ENCODE peak calls at places on chromosomes 2 and 18, in eight cellular contexts. F, W, G, S, K, A, L and N are unnamed samples.

GRCh38 chr2:216195565-216195978 is 86.4 kb downstream of the XRCC5 start:
- DNase-seq in F (peak), L (no peak), S (no peak), G (no peak), K (no peak), A (no peak), W (no peak), N (no peak)

GRCh38 chr2:223042704-223043118 is 9.3 kb upstream of the KCNE4 start:
- DNase-seq in S (no peak), L (no peak), A (no peak), W (peak), K (no peak), F (no peak), G (no peak), N (no peak)

GRCh38 chr2:117523267-117523666 is 291.2 kb upstream of the DDX18 start:
- DNase-seq in A (peak), W (peak), S (peak), K (peak), G (peak), F (no peak), L (peak), N (no peak)

GRCh38 chr18:24490545-24490944 is 30.1 kb downstream of the HRH4 start:
- DNase-seq in W (no peak), L (no peak), K (no peak), G (no peak), A (no peak), F (no peak), S (no peak), N (no peak)

GRCh38 chr2:95719473-95720060 is 127.8 kb downstream of the TRIM43 start:
- DNase-seq in S (peak), F (no peak), K (peak), L (no peak), G (no peak), A (no peak), W (no peak), N (no peak)

GRCh38 chr18:63131106-63131943 is 188.2 kb downstream of the BCL2 start:
- DNase-seq in S (no peak), W (no peak), L (peak), A (peak), F (peak), G (peak), K (peak), N (peak)

GRCh38 chr18:49548266-49548665 is 13.6 kb upstream of the LIPG start:
- DNase-seq in L (no peak), S (no peak), W (peak), A (no peak), G (no peak), F (peak), K (no peak), N (peak)

GRCh38 chr2:37365669-37366068 is 21.2 kb downstream of the QPCT start:
- DNase-seq in A (no peak), F (no peak), L (no peak), K (no peak), S (no peak), G (no peak), W (peak), N (peak)

GRCh38 chr2:25187729-25188350 is 19.5 kb upstream of the POMC start:
- DNase-seq in K (no peak), F (no peak), S (no peak), G (no peak), W (no peak), L (no peak), A (no peak), N (no peak)

GRCh38 chr2:109511168-109511567 is 102.6 kb downstream of the SEPTIN10 start:
- DNase-seq in K (no peak), G (no peak), W (no peak), F (no peak), A (no peak), L (no peak), S (no peak), N (no peak)

GRCh38 chr2:206396216-206396615 is 47.1 kb upstream of the ADAM23 start:
- DNase-seq in F (no peak), W (no peak), K (peak), A (no peak), S (no peak), L (no peak), G (no peak), N (peak)

GRCh38 chr2:224060783-224061482 is 21.8 kb upstream of the SERPINE2 start:
- DNase-seq in S (no peak), A (no peak), W (no peak), L (no peak), F (no peak), G (no peak), K (no peak), N (no peak)

GRCh38 chr2:63050186-63050915 is at the start of gene OTX1:
- DNase-seq in S (peak), F (no peak), K (peak), G (peak), A (no peak), L (peak), W (peak), N (peak)

GRCh38 chr2:53813151-53813550 is 26.3 kb downstream of the ERLEC1 start:
- DNase-seq in K (no peak), W (no peak), A (no peak), F (no peak), S (no peak), L (no peak), G (no peak), N (no peak)

GRCh38 chr2:191299009-191299408 is 53.8 kb downstream of the MYO1B start:
- DNase-seq in K (no peak), S (no peak), W (no peak), F (no peak), A (no peak), L (no peak), G (no peak), N (no peak)

GRCh38 chr2:45049937-45050336 is 40.7 kb upstream of the SIX2 start:
- DNase-seq in K (no peak), W (no peak), G (no peak), S (no peak), L (no peak), F (no peak), A (no peak), N (peak)

GRCh38 chr2:188085421-188085820 is 206.3 kb upstream of the GULP1 start:
- DNase-seq in S (no peak), G (no peak), A (no peak), K (no peak), W (no peak), F (no peak), L (no peak), N (no peak)

GRCh38 chr18:13585379-13586153 is 140.8 kb downstream of the FAM210A start:
- DNase-seq in K (no peak), S (no peak), A (no peak), F (no peak), W (no peak), L (no peak), G (no peak), N (no peak)

GRCh38 chr2:108588070-108588668 is 53.9 kb downstream of the LIMS1 start:
- DNase-seq in W (no peak), S (no peak), L (no peak), A (no peak), K (no peak), G (no peak), F (no peak), N (no peak)

GRCh38 chr2:8502316-8502715 is 179.5 kb upstream of the ID2 start:
- DNase-seq in W (no peak), S (no peak), A (no peak), G (no peak), F (no peak), K (no peak), L (no peak), N (no peak)

GRCh38 chr18:31574359-31574758 is 17.3 kb upstream of the TTR start:
- DNase-seq in L (no peak), S (no peak), F (no peak), K (no peak), W (no peak), A (no peak), G (no peak), N (no peak)

GRCh38 chr2:220753486-220753885 is 818.6 kb downstream of the EPHA4 start:
- DNase-seq in G (no peak), W (no peak), A (no peak), S (no peak), F (no peak), K (no peak), L (no peak), N (no peak)

GRCh38 chr2:168841445-168841844 is 39.0 kb downstream of the NOSTRIN start:
- DNase-seq in W (no peak), L (no peak), A (no peak), F (no peak), K (no peak), G (no peak), S (no peak), N (no peak)

GRCh38 chr18:6561893-6562292 is 147.2 kb upstream of the L3MBTL4 start:
- DNase-seq in S (peak), G (no peak), L (no peak), A (no peak), F (no peak), W (no peak), K (no peak), N (no peak)

GRCh38 chr2:55097462-55098410 is 47.5 kb upstream of the RTN4 start:
- DNase-seq in S (no peak), L (no peak), F (no peak), K (no peak), G (no peak), W (peak), A (no peak), N (no peak)

GRCh38 chr2:55099878-55100820 is 49.9 kb upstream of the RTN4 start:
- DNase-seq in A (no peak), L (no peak), K (no peak), S (no peak), F (no peak), G (no peak), W (peak), N (no peak)

GRCh38 chr2:55102056-55102812 is 52.0 kb upstream of the RTN4 start:
- DNase-seq in A (no peak), K (no peak), F (peak), W (peak), L (no peak), S (no peak), G (no peak), N (no peak)

GRCh38 chr2:55097083-55097461 is 46.8 kb upstream of the RTN4 start:
- DNase-seq in W (peak), A (no peak), K (no peak), S (no peak), L (no peak), F (no peak), G (no peak), N (no peak)

DNA sequence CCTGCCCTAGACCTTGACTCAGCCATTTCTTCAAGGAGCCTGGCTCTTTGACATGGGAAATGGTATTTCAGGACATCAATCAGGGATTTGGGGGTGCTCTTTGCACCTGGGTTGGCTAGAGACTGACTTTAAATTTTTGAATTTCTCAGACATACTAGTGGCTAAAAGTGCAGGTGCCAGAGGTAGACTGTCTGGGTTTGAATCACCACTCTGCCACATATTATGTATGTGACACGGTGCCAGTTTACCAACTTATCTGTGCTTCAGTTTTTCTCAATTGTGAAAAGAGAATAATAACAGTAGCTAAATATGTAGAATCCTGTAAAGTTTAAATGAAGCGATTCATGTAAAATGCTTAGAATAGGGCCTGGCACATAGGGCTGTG is 49.2 kb upstream of the RTN4 start:
- DNase-seq in A (no peak), S (no peak), L (no peak), G (no peak), F (no peak), W (no peak), K (no peak), N (no peak)
- TF ChIP-seq CTCF in A (no peak), S (no peak), L (no peak), G (no peak), F (no peak), W (no peak), K (no peak), N (no peak)

DNA sequence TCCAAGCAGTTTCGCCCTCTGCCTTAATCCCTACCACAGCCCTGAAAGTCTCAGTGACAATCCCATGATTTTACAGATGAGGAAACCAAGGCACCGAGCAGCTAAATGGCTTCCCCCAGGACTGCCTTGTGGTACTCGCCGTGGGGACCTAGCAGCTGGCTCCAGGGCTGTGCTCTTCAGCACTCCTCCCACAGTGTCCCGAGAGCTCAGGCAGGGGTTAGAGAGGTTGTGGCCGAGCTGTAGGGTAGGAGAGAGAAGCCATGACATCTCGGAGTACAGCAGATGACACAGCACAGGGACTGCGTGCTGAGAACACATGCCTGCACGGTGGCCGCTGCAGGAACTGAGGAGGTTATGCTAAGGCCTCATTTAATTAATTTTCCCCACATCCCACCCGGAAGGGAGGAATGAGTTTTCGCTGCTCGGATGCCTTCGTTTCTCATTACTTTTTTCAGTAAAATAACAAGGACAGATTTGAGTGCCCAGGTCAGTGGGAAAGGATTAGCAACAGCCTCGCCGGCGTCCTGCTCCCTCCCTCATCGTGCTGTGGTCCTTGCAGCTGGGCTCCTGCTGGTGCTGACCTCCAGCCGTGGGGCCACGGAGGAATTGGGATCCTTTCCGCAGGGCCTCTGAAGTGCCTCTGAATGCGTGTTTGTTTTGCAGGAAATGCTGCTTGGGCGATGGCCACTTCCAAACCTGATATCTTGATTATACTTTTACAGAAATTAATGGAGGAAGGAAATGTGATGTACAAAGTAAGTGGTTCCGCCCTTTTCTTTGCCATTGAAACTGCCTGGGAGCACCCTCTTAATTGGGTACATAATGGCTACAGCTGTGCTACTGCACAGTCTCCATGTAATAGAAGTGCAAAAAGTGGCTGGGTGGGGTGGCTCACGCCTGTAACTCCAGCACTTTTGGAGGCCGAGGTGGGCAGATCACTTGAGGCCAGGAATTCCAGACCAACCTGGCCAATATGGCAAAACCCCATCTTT is 61.2 kb downstream of the WDSUB1 start:
- DNase-seq in K (no peak), L (no peak), A (no peak), W (no peak), G (peak), F (no peak), S (no peak), N (peak)
- H3K27ac ChIP-seq in K (no peak), L (no peak), A (peak), W (no peak), G (peak), F (no peak), S (peak), N (no peak)

DNA sequence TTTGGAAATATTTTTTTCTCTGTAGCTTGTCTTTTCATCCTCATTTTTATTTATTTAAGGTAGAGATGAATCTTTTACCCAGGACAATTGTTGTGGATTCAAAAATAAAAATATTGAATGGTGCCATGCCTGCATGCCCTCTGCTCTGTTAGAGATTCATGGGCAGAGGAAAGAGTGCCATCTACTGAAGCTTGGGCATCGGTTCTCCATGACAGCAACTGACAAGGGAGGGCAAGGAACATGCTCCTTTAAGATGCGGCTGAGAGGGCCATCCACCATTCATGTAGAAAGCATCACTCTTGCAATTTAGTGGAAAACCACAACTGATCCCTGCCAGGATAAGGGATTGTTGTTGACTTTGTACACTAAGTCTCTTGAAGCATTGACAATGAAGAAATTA is 79.9 kb downstream of the PARD3B start:
- DNase-seq in G (no peak), W (no peak), A (no peak), K (no peak), F (no peak), L (no peak), S (no peak), N (no peak)
- TF ChIP-seq CTCF in G (peak), W (peak), A (no peak), K (no peak), F (no peak), L (no peak), S (no peak), N (no peak)

DNA sequence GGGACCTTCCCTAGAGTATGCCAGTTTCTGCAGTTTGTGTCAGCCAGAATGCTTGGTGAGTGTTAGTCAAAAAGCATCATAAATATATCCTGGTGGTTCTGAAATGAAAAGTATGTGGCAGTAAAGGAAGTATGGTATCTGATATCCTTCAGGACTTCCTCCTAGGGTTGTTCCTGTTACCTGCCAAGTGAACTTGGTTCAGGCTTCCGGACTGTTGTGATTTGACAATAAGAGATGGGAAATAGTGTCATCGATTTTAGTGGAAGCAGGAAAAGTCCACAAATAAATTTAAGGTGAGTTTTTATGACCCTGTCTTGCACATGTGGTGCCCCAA is 2.0 kb downstream of the TANC1 start:
- DNase-seq in K (no peak), S (no peak), G (no peak), L (no peak), W (peak), F (no peak), A (no peak), N (no peak)
- H3K27ac ChIP-seq in K (no peak), S (peak), G (no peak), L (no peak), W (peak), F (no peak), A (peak), N (no peak)

GRCh38 chr2:28608061-28608828 is 112.4 kb downstream of the PLB1 start:
- DNase-seq in F (no peak), L (no peak), A (no peak), S (no peak), W (no peak), G (peak), K (peak), N (no peak)

GRCh38 chr2:28608829-28609400 is 113.1 kb downstream of the PLB1 start:
- DNase-seq in A (no peak), G (no peak), F (no peak), K (no peak), S (no peak), L (no peak), W (no peak), N (no peak)

GRCh38 chr2:28603821-28604220 is 108.0 kb downstream of the PLB1 start:
- DNase-seq in K (no peak), W (no peak), F (no peak), L (no peak), S (no peak), G (no peak), A (no peak), N (no peak)

GRCh38 chr2:28604284-28604843 is 108.5 kb downstream of the PLB1 start:
- DNase-seq in W (peak), A (no peak), L (no peak), K (no peak), S (no peak), G (no peak), F (no peak), N (no peak)

GRCh38 chr2:28606986-28607441 is 111.2 kb downstream of the PLB1 start:
- DNase-seq in S (no peak), L (no peak), G (no peak), K (peak), A (no peak), F (no peak), W (no peak), N (peak)
- TF ChIP-seq CTCF in S (no peak), L (no peak), G (peak), K (no peak), A (no peak), F (peak), W (no peak), N (peak)

GRCh38 chr18:9973461-9973860 is 59.6 kb downstream of the VAPA start:
- DNase-seq in S (no peak), F (no peak), L (no peak), W (no peak), G (no peak), A (no peak), K (no peak), N (no peak)
- H3K27ac ChIP-seq in S (no peak), F (no peak), L (no peak), W (no peak), G (no peak), A (no peak), K (no peak), N (no peak)

DNA sequence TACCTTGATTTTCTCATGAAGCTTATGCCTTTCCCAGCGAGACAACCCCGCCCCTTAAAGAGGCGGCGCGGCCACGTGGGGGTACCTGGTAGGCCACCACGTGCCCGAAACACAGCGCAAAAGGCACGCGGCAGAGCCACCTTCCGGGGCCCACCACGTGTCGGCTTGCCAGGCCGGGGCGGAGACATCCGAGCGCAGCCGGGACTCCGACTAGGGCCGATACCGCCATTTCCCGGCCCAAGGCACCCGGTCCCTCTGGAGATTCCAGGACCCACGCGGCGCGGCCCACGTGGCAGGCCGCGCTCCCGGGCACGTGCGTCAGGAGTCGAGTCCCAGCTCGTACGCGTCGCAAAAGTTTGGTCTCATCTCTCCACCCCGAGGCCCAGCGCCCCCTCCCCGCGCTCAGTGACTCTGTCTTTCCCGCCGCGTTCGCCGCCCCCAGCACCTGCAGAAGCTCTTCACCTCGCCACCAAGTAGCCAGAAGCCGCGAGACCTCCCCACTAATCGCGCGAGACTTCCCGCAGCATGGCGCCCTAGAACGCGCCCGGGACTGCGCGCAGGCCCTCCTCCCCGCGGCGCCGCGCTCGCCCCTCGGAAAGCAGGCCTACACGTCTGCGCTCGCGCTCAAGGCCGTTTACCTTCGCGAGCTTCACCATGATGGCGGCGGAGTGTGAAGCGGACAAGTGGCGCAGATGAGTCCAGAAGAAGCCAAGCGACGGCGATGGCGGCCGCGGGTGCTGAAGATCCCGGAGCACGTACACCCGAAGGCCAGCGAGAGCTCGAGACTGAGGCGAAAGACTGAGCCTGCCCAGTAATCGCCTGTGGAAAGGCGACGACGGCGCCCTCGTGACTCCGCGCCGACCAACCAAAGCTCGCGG is at the start of gene NCL:
- DNase-seq in S (peak), K (peak), A (peak), L (peak), G (peak), F (peak), W (peak), N (peak)
- TF ChIP-seq CTCF in S (no peak), K (no peak), A (peak), L (no peak), G (no peak), F (no peak), W (no peak), N (no peak)

GRCh38 chr2:101307503-101307902 is 998 bp downstream of the RNF149 start:
- DNase-seq in G (no peak), A (no peak), K (no peak), L (peak), W (no peak), F (no peak), S (no peak), N (no peak)
- H3K27ac ChIP-seq in G (peak), A (peak), K (peak), L (peak), W (peak), F (no peak), S (peak), N (no peak)